ENCODE peak calls at places on chromosomes 3 and 15, in six cellular contexts. O is H1, F is HepG2, U is SK-N-SH, H is HCT116, M is K562. R is an unnamed sample.
A peak's percentile ranks its signal among the peaks of the same experiment; 100 is the strongest.

GRCh38 chr3:188950832-188951489 is 220.8 kb upstream of the TPRG1 start:
- DNase-seq in O (no peak), F (peak; percentile 60), U (no peak), H (peak; percentile 60), M (peak; percentile 6), R (no peak)

GRCh38 chr3:101615525-101615924 is 41.5 kb downstream of the PCNP start:
- DNase-seq in O (no peak), F (no peak), U (no peak), H (no peak), M (no peak), R (no peak)

GRCh38 chr3:194285024-194285858 is 65.9 kb downstream of the CPN2 start:
- DNase-seq in O (no peak), F (no peak), U (no peak), H (no peak), M (no peak), R (no peak)

GRCh38 chr3:152724270-152724669 is 110.7 kb upstream of the P2RY1 start:
- DNase-seq in O (no peak), F (no peak), U (no peak), H (no peak), M (no peak), R (no peak)

GRCh38 chr3:69392415-69392814 is 6.5 kb upstream of the FRMD4B start:
- DNase-seq in O (no peak), F (no peak), U (no peak), H (no peak), M (no peak), R (no peak)

GRCh38 chr15:55990986-55991385 is 2.4 kb downstream of the NEDD4 start:
- DNase-seq in O (no peak), F (no peak), U (no peak), H (no peak), M (no peak), R (no peak)

GRCh38 chr3:155554777-155555445 is 190.0 kb downstream of the PLCH1 start:
- DNase-seq in O (no peak), F (peak; percentile 67), U (no peak), H (no peak), M (no peak), R (no peak)

GRCh38 chr15:99103279-99103678 is 1.6 kb upstream of the SYNM start:
- DNase-seq in O (no peak), F (no peak), U (no peak), H (no peak), M (no peak), R (no peak)

GRCh38 chr15:72382146-72382545 is 6.3 kb upstream of the HEXA start:
- DNase-seq in O (no peak), F (peak; percentile 29), U (no peak), H (no peak), M (peak; percentile 21), R (no peak)

GRCh38 chr3:126315916-126316514 is 41.2 kb downstream of the KLF15 start:
- DNase-seq in O (no peak), F (no peak), U (no peak), H (no peak), M (no peak), R (no peak)

GRCh38 chr3:197021231-197021630 is 8.4 kb downstream of the MELTF start:
- DNase-seq in O (no peak), F (no peak), U (no peak), H (no peak), M (no peak), R (no peak)

GRCh38 chr3:43161684-43162512 is 56.0 kb upstream of the POMGNT2 start:
- DNase-seq in O (no peak), F (peak; percentile 24), U (peak; percentile 47), H (no peak), M (peak; percentile 27), R (peak; percentile 26)

GRCh38 chr3:187296915-187297314 is 5.4 kb upstream of the MASP1 start:
- DNase-seq in O (no peak), F (no peak), U (no peak), H (no peak), M (no peak), R (no peak)

GRCh38 chr3:129324855-129325254 is 46.2 kb downstream of the HMCES start:
- DNase-seq in O (no peak), F (no peak), U (no peak), H (no peak), M (no peak), R (no peak)

GRCh38 chr3:174720717-174721116 is 138.4 kb upstream of the NAALADL2 start:
- DNase-seq in O (no peak), F (no peak), U (no peak), H (no peak), M (no peak), R (no peak)

GRCh38 chr3:153614131-153614530 is 452.1 kb downstream of the RAP2B start:
- DNase-seq in O (no peak), F (no peak), U (no peak), H (no peak), M (no peak), R (no peak)

GRCh38 chr3:117252208-117252607 is 542.6 kb downstream of the TUSC7 start:
- DNase-seq in O (no peak), F (no peak), U (no peak), H (no peak), M (no peak), R (no peak)

GRCh38 chr3:169813757-169814517 is 1.2 kb upstream of the LRRC34 start:
- DNase-seq in O (peak; percentile 54), F (peak; percentile 33), U (no peak), H (no peak), M (no peak), R (peak; percentile 65)

GRCh38 chr3:48119495-48120193 is 68.6 kb downstream of the CDC25A start:
- DNase-seq in O (no peak), F (no peak), U (no peak), H (no peak), M (no peak), R (peak; percentile 6)

GRCh38 chr3:12138044-12138443 is 20.7 kb downstream of the TIMP4 start:
- DNase-seq in O (no peak), F (no peak), U (no peak), H (peak; percentile 8), M (peak; percentile 46), R (peak; percentile 59)

GRCh38 chr15:93152951-93153350 is 63.9 kb upstream of the RGMA start:
- DNase-seq in O (no peak), F (no peak), U (no peak), H (no peak), M (no peak), R (no peak)

GRCh38 chr3:149969110-149969944 is 1.4 kb downstream of the PFN2 start:
- DNase-seq in O (peak; percentile 49), F (peak; percentile 78), U (peak; percentile 46), H (peak; percentile 57), M (peak; percentile 23), R (peak; percentile 77)

GRCh38 chr3:147483145-147483544 is 74.0 kb downstream of the ZIC1 start:
- DNase-seq in O (no peak), F (no peak), U (peak; percentile 1), H (no peak), M (no peak), R (no peak)

DNA sequence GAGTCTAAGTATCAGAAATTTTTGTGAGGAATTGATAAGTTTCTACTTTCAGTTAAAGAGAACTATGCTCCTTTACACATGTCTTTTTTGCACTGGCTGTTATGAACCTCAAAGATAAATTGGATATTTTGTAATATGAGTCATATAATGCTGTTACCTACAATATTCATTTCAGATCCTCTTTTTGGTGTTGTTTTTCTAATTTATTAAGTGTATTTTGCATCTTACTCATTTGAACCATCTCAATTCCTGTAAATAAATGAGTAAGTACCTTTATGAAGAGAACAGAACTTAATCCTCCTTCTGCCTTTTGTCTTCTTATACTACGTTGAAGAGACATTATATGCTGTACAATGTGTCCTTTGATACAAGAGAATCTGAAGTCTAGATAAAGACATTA is 74.4 kb downstream of the ZIC1 start:
- DNase-seq in O (no peak), F (no peak), U (no peak), H (no peak), M (no peak), R (no peak)
- TF ChIP-seq JUND in O (no peak), F (no peak), U (no peak), H (no peak), M (no peak), R (no peak)

GRCh38 chr3:123071581-123071980 is 4.8 kb downstream of the PDIA5 start:
- DNase-seq in O (no peak), F (no peak), U (no peak), H (no peak), M (no peak), R (no peak)

GRCh38 chr3:123072152-123072551 is 5.3 kb downstream of the PDIA5 start:
- DNase-seq in O (no peak), F (no peak), U (no peak), H (no peak), M (no peak), R (no peak)

GRCh38 chr3:123072564-123072963 is 5.7 kb downstream of the PDIA5 start:
- DNase-seq in O (no peak), F (no peak), U (no peak), H (no peak), M (no peak), R (no peak)

GRCh38 chr3:123070471-123070870 is 3.6 kb downstream of the PDIA5 start:
- DNase-seq in O (no peak), F (no peak), U (peak; percentile 45), H (no peak), M (no peak), R (no peak)

DNA sequence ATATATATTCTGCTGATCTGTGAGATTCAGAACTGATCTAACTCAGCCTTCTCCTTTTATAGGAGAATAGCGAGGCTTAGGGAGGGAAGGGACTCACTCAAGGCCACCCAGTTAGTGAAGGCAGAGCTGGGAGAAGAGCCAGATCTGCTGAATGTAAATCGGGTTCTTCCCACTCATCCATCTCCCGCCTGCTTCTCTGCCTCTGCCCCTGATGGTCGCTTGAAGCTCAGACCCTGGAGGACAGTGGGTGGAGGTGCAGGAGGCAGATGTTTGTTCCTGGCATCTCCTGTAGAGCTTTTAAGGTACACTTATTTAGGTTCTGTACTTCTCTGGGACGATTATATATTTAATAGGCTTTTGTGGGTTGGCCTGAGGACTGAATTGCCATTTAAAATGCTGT is 4.3 kb downstream of the PDIA5 start:
- DNase-seq in O (no peak), F (peak; percentile 23), U (peak; percentile 75), H (no peak), M (no peak), R (no peak)
- TF ChIP-seq JUND in O (no peak), F (no peak), U (no peak), H (no peak), M (no peak), R (no peak)

GRCh38 chr15:58694641-58695398 is 54.7 kb downstream of the ADAM10 start:
- DNase-seq in O (no peak), F (no peak), U (no peak), H (no peak), M (no peak), R (no peak)
- TF ChIP-seq JUND in O (no peak), F (no peak), U (no peak), H (no peak), M (no peak), R (no peak)

DNA sequence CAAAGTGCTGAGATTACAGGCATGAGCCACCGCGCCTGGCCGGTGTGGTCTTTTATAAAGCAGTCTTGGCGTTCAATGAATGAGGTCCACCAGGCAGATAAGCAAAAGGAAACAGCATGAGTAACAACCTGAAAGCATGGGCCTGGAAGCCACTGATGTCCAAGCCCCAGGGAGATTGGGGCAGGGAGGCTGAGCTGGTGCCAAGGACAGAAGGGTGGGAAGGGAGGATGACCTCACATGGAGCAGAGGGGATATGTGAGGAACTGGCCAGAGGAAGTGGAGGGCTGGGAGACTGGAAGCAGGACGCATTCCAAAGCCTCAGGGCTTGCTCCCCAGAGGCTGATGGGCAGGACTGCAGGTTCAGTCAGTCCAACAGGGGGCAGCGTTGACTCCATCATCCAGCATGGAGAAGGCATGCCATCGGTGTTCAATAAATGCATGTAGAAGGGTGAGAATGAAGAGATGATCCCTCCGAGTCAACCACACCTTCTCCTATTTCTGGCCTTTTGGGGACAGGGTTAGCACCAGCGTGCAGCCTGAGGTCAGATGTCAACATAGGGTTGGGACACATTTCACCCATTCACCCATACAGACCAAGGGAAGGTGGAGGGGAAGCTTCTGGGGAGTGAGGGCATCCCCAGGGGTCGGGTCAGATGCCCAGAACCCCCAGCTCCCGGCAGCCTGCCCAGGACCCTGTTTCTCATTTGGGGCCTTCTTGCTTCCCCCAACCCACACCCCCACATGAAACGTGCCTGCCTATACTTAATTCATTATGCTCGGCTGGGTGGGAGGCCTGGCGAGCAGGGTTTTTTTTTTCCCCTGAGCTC is 14.8 kb downstream of the MYL3 start:
- DNase-seq in O (no peak), F (no peak), U (no peak), H (no peak), M (peak; percentile 49), R (no peak)
- TF ChIP-seq JUND in O (no peak), F (no peak), U (no peak), H (no peak), M (no peak), R (no peak)

R was measured in T47D.